ENCODE peak calls at places on chromosomes 12 and 14, in nine cellular contexts. T, V, K, F, N, G, R, I and H are unnamed samples.

GRCh38 chr12:40325349-40325960 is 100.7 kb downstream of the LRRK2 start:
- DNase-seq in T (no peak), V (peak; percentile 13), K (no peak), F (no peak), N (peak; percentile 75), G (no peak), R (no peak), I (no peak), H (no peak)

GRCh38 chr14:100548939-100549338 is 38.3 kb downstream of the BEGAIN start:
- DNase-seq in T (no peak), V (no peak), K (no peak), F (no peak), N (no peak), G (no peak), R (no peak), I (no peak), H (no peak)

GRCh38 chr14:68659021-68659931 is 133.6 kb downstream of the ZFP36L1 start:
- DNase-seq in T (peak; percentile 70), V (no peak), K (no peak), F (no peak), N (no peak), G (peak; percentile 32), R (no peak), I (no peak), H (no peak)

GRCh38 chr12:30870491-30871265 is 55.9 kb upstream of the TSPAN11 start:
- DNase-seq in T (no peak), V (peak; percentile 20), K (no peak), F (no peak), N (no peak), G (no peak), R (no peak), I (no peak), H (no peak)

GRCh38 chr12:104370989-104371870 is 67.7 kb downstream of the EID3 start:
- DNase-seq in T (no peak), V (peak; percentile 64), K (no peak), F (no peak), N (peak; percentile 94), G (no peak), R (no peak), I (no peak), H (no peak)

GRCh38 chr12:126627596-126627995 is 1562.4 kb downstream of the AACS start:
- DNase-seq in T (no peak), V (no peak), K (no peak), F (no peak), N (no peak), G (no peak), R (no peak), I (no peak), H (no peak)

GRCh38 chr12:93571360-93571853 is 1.1 kb upstream of the SOCS2 start:
- DNase-seq in T (peak; percentile 71), V (peak; percentile 42), K (no peak), F (peak; percentile 97), N (peak; percentile 79), G (peak; percentile 85), R (peak; percentile 67), I (peak; percentile 33), H (peak; percentile 49)

GRCh38 chr12:108381793-108382436 is 42.8 kb upstream of the CMKLR1 start:
- DNase-seq in T (peak; percentile 48), V (peak; percentile 7), K (no peak), F (no peak), N (no peak), G (peak; percentile 83), R (no peak), I (no peak), H (no peak)

GRCh38 chr14:91307046-91307445 is 62.5 kb upstream of the GPR68 start:
- DNase-seq in T (no peak), V (no peak), K (no peak), F (no peak), N (no peak), G (no peak), R (no peak), I (no peak), H (no peak)

GRCh38 chr12:120290541-120291312 is 976 bp downstream of the RNU4-2 start:
- DNase-seq in T (peak; percentile 53), V (no peak), K (no peak), F (no peak), N (peak; percentile 74), G (peak; percentile 41), R (no peak), I (peak; percentile 34), H (peak; percentile 26)
- TF ChIP-seq CTCF in T (no peak), V (no peak), K (no peak), F (no peak), N (no peak), G (no peak), R (no peak), I (no peak), H (no peak)

GRCh38 chr12:96153131-96153724 is 40.9 kb upstream of the ELK3 start:
- DNase-seq in T (no peak), V (no peak), K (no peak), F (no peak), N (no peak), G (no peak), R (no peak), I (no peak), H (no peak)
- TF ChIP-seq CTCF in T (no peak), V (no peak), K (no peak), F (no peak), N (no peak), G (no peak), R (no peak), I (no peak), H (no peak)

GRCh38 chr14:74846168-74846567 is 29.8 kb downstream of the PROX2 start:
- DNase-seq in T (no peak), V (no peak), K (peak; percentile 67), F (no peak), N (no peak), G (no peak), R (peak; percentile 33), I (no peak), H (no peak)

GRCh38 chr14:74840603-74841030 is 35.3 kb downstream of the PROX2 start:
- DNase-seq in T (no peak), V (no peak), K (no peak), F (no peak), N (no peak), G (no peak), R (no peak), I (no peak), H (no peak)

GRCh38 chr14:74841230-74842207 is 34.4 kb downstream of the PROX2 start:
- DNase-seq in T (no peak), V (no peak), K (no peak), F (no peak), N (no peak), G (no peak), R (no peak), I (no peak), H (no peak)

GRCh38 chr14:74846968-74847549 is 28.9 kb downstream of the PROX2 start:
- DNase-seq in T (no peak), V (no peak), K (no peak), F (no peak), N (no peak), G (no peak), R (no peak), I (no peak), H (no peak)

DNA sequence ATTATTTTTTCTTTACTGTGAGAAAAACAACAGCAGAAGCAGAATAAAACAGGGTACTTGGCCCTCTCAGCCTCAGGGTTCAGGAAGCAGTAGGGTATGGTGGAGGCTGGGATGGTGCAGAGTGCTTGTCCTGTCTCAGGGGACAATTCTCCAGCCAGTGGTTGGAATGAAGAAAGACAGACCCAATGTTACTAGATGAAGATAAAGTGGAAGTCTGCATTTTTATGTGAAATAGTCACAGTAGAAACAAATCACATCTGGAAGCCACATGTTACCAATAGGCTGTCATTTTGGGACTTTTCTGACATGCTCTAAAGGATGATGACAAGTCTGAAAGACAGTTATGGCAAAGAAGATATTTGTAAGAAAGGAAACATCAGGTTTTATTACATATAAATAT is 32.3 kb downstream of the PROX2 start:
- DNase-seq in T (no peak), V (peak; percentile 39), K (no peak), F (no peak), N (no peak), G (no peak), R (peak; percentile 71), I (no peak), H (no peak)
- TF ChIP-seq CTCF in T (no peak), V (peak; percentile 30), K (no peak), F (no peak), N (no peak), G (no peak), R (peak; percentile 11), I (no peak), H (no peak)

GRCh38 chr14:24332094-24332983 is 2.5 kb downstream of the ADCY4 start:
- DNase-seq in T (peak; percentile 71), V (peak; percentile 42), K (no peak), F (peak; percentile 73), N (peak; percentile 71), G (peak; percentile 71), R (peak; percentile 82), I (no peak), H (peak; percentile 63)
- TF ChIP-seq CTCF in T (peak; percentile 78), V (peak; percentile 84), K (peak; percentile 91), F (peak; percentile 82), N (peak; percentile 46), G (peak; percentile 64), R (peak; percentile 84), I (peak; percentile 86), H (no peak)

DNA sequence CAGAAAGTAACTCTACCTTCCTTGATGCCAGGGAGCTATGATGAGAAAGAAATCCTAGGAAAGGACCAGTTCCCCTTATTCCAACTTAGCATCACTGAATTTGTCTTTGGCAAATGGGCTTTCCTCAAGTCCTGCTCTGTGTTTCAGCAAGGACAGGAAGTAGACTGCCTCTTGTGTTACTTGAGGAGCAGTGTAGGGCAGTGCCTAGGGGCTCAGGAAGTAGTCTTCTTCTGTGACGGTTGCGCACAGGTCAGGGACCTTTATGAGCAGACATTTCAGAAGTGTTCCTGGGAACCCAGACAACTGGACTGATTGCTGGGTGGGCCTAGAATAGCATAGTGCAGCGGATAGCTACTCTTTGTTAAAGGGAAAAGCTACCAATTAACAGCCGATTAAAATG is 2.7 kb downstream of the LGALS3 start:
- DNase-seq in T (no peak), V (no peak), K (no peak), F (no peak), N (peak; percentile 21), G (no peak), R (no peak), I (peak; percentile 30), H (no peak)
- TF ChIP-seq CTCF in T (no peak), V (peak; percentile 24), K (no peak), F (no peak), N (no peak), G (no peak), R (no peak), I (no peak), H (no peak)

DNA sequence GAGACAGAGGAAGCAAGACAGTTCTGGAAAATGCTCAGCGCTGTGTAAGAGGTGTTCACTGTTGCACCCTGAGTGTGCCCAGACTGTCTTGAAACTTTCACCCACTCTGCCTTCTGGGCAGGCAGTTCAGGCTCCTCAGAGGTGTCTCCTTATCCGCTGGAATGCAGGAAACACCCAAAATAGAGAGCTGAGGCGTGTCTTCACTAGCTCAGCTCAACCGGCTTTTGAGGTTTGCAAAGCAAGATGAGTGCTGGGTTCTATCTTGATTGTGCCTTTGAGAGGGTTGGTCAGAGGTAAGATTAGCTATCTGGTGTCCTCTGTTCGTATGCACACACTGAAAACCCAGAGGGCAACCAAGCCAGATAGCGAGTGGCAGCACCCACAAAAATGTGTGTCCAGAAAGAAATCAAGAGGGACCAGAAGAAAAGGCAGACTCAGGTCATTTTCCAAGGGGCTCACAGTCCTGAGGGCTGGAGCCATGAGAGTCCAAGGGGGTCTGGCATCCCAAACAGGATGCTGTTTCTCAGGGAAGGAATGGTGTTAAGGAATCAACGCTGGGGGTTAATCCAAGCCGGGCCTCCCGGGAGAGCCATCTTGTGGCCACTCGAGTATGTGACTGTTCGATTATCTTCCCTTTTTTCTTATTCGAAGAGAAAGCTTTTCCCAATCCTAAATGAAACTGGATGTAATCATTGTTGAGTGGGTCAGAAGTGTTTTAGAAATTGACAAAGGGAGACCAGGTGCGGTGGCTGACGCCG is 47.1 kb downstream of the TBX3 start:
- DNase-seq in T (no peak), V (no peak), K (no peak), F (peak; percentile 19), N (peak; percentile 48), G (no peak), R (peak; percentile 18), I (peak; percentile 24), H (no peak)
- TF ChIP-seq CTCF in T (no peak), V (peak; percentile 67), K (peak; percentile 55), F (no peak), N (peak; percentile 51), G (peak; percentile 7), R (peak; percentile 54), I (no peak), H (no peak)